ENCODE peak calls at places on chromosome X, in seven cellular contexts. S is heart right ventricle; Y is effector memory CD4-positive, alpha-beta T cell; I is lower lobe of right lung; G is stomach; M is tibial nerve; H is neural progenitor cell. Q is an unnamed sample.

GRCh38 chrX:124216396-124217124 is 115.9 kb upstream of the TEX13D start:
- DNase-seq in S (no peak), Y (no peak), I (no peak), G (no peak), M (no peak), H (peak; percentile 69), Q (no peak)

GRCh38 chrX:6383911-6384310 is 151.0 kb downstream of the VCX3A start:
- DNase-seq in S (no peak), Y (no peak), I (no peak), G (no peak), M (no peak), H (peak; percentile 36), Q (no peak)

GRCh38 chrX:9921407-9921806 is 45.8 kb upstream of the CLDN34 start:
- DNase-seq in S (no peak), Y (no peak), I (no peak), G (no peak), M (no peak), H (no peak), Q (no peak)

GRCh38 chrX:53357799-53358530 is 64.5 kb downstream of the SMC1A start:
- DNase-seq in S (no peak), Y (no peak), I (no peak), G (no peak), M (no peak), H (peak; percentile 49), Q (no peak)

GRCh38 chrX:106917830-106918500 is 2.2 kb upstream of the CLDN2 start:
- DNase-seq in S (no peak), Y (no peak), I (no peak), G (no peak), M (no peak), H (no peak), Q (no peak)

GRCh38 chrX:75522565-75523411 is at the start of gene ZDHHC15:
- DNase-seq in S (peak; percentile 60), Y (peak; percentile 2), I (peak; percentile 67), G (peak; percentile 55), M (peak; percentile 11), H (peak; percentile 65), Q (no peak)

GRCh38 chrX:9668537-9668936 is 97.1 kb downstream of the GPR143 start:
- DNase-seq in S (no peak), Y (no peak), I (no peak), G (no peak), M (no peak), H (no peak), Q (peak; percentile 57)

GRCh38 chrX:139429913-139430312 is 100.6 kb upstream of the F9 start:
- DNase-seq in S (no peak), Y (no peak), I (no peak), G (no peak), M (no peak), H (peak; percentile 40), Q (no peak)

GRCh38 chrX:109987884-109988283 is 15.0 kb upstream of the TMEM164 start:
- DNase-seq in S (no peak), Y (no peak), I (no peak), G (no peak), M (no peak), H (no peak), Q (no peak)

GRCh38 chrX:153970398-153971123 is 1.1 kb downstream of the HCFC1 start:
- DNase-seq in S (no peak), Y (peak; percentile 39), I (no peak), G (no peak), M (peak; percentile 31), H (peak; percentile 73), Q (peak; percentile 72)

GRCh38 chrX:133415276-133416105 is at the start of gene GPC4:
- DNase-seq in S (peak; percentile 60), Y (no peak), I (peak; percentile 80), G (peak; percentile 70), M (peak; percentile 10), H (peak; percentile 74), Q (peak; percentile 85)

GRCh38 chrX:69146739-69147138 is 18.5 kb downstream of the PJA1 start:
- DNase-seq in S (no peak), Y (no peak), I (no peak), G (no peak), M (no peak), H (no peak), Q (no peak)

GRCh38 chrX:151954730-151955129 is 19.7 kb downstream of the GABRE start:
- DNase-seq in S (no peak), Y (no peak), I (no peak), G (no peak), M (no peak), H (no peak), Q (no peak)

GRCh38 chrX:28586891-28587635 is at the start of gene IL1RAPL1:
- DNase-seq in S (no peak), Y (no peak), I (no peak), G (no peak), M (no peak), H (peak; percentile 42), Q (no peak)

GRCh38 chrX:110847334-110847733 is 51.7 kb upstream of the CHRDL1 start:
- DNase-seq in S (no peak), Y (no peak), I (no peak), G (no peak), M (peak; percentile 75), H (peak; percentile 77), Q (peak; percentile 21)

GRCh38 chrX:53511302-53511701 is 77.1 kb upstream of the HSD17B10 start:
- DNase-seq in S (no peak), Y (no peak), I (peak; percentile 39), G (no peak), M (no peak), H (no peak), Q (no peak)

GRCh38 chrX:103356023-103356798 is at the start of gene TCEAL9:
- DNase-seq in S (peak; percentile 28), Y (no peak), I (peak; percentile 57), G (peak; percentile 50), M (peak; percentile 65), H (peak; percentile 65), Q (peak; percentile 62)

GRCh38 chrX:19857131-19857530 is 30.3 kb downstream of the SH3KBP1 start:
- DNase-seq in S (no peak), Y (no peak), I (no peak), G (no peak), M (no peak), H (no peak), Q (no peak)

GRCh38 chrX:14922437-14922836 is 49.2 kb downstream of the MOSPD2 start:
- DNase-seq in S (no peak), Y (no peak), I (no peak), G (no peak), M (no peak), H (no peak), Q (peak; percentile 55)

GRCh38 chrX:105837227-105837626 is 14.9 kb downstream of the NRK start:
- DNase-seq in S (peak; percentile 25), Y (no peak), I (no peak), G (no peak), M (peak; percentile 68), H (peak; percentile 2), Q (peak; percentile 40)

GRCh38 chrX:78650906-78651437 is 8.2 kb downstream of the RTL3 start:
- DNase-seq in S (no peak), Y (no peak), I (no peak), G (no peak), M (no peak), H (no peak), Q (peak; percentile 56)

GRCh38 chrX:104122829-104123228 is 10.5 kb downstream of the ZCCHC18 start:
- DNase-seq in S (no peak), Y (no peak), I (no peak), G (no peak), M (no peak), H (no peak), Q (no peak)

GRCh38 chrX:154486396-154487207 is at the start of gene UBL4A:
- DNase-seq in S (peak; percentile 65), Y (peak; percentile 45), I (peak; percentile 83), G (peak; percentile 63), M (no peak), H (peak; percentile 61), Q (peak; percentile 67)

GRCh38 chrX:37662181-37662580 is 23.4 kb upstream of the XK start:
- DNase-seq in S (no peak), Y (no peak), I (no peak), G (no peak), M (no peak), H (no peak), Q (no peak)

GRCh38 chrX:37666516-37666915 is 19.1 kb upstream of the XK start:
- DNase-seq in S (no peak), Y (no peak), I (no peak), G (no peak), M (no peak), H (no peak), Q (no peak)

GRCh38 chrX:37672563-37672962 is 13.0 kb upstream of the XK start:
- DNase-seq in S (no peak), Y (no peak), I (no peak), G (no peak), M (no peak), H (no peak), Q (no peak)

GRCh38 chrX:37667141-37667540 is 18.4 kb upstream of the XK start:
- DNase-seq in S (no peak), Y (no peak), I (no peak), G (peak; percentile 29), M (no peak), H (no peak), Q (no peak)
- H3K27ac ChIP-seq in S (no peak overlapping the region), Y (no peak overlapping the region), I (no peak overlapping the region), G (no peak overlapping the region), M (no peak overlapping the region), H (no peak overlapping the region), Q (no peak overlapping the region)

GRCh38 chrX:848366-848765 is 217.8 kb downstream of the SHOX start:
- DNase-seq in S (no peak), Y (no peak), I (no peak), G (no peak), M (no peak), H (peak; percentile 23), Q (no peak)
- H3K4me1 ChIP-seq in S (no peaks in the 10 kb centered on the region), Y (no peaks in the 10 kb centered on the region), I (no peaks in the 10 kb centered on the region), G (no peaks in the 10 kb centered on the region), M (no peaks in the 10 kb centered on the region), H (peaks cover 11% of the 10 kb centered on the region), Q (no peaks in the 10 kb centered on the region)

GRCh38 chrX:11965436-11965835 is 172.8 kb upstream of the FRMPD4 start:
- DNase-seq in S (no peak), Y (no peak), I (no peak), G (no peak), M (no peak), H (no peak), Q (no peak)

GRCh38 chrX:11968991-11969390 is 169.3 kb upstream of the FRMPD4 start:
- DNase-seq in S (no peak), Y (no peak), I (no peak), G (no peak), M (no peak), H (no peak), Q (no peak)

GRCh38 chrX:11968470-11968869 is 169.8 kb upstream of the FRMPD4 start:
- DNase-seq in S (no peak), Y (no peak), I (no peak), G (no peak), M (no peak), H (no peak), Q (no peak)

GRCh38 chrX:11967986-11968385 is 170.3 kb upstream of the FRMPD4 start:
- DNase-seq in S (no peak), Y (no peak), I (no peak), G (no peak), M (no peak), H (no peak), Q (no peak)

GRCh38 chrX:11970935-11971334 is 167.3 kb upstream of the FRMPD4 start:
- DNase-seq in S (no peak), Y (no peak), I (no peak), G (no peak), M (no peak), H (no peak), Q (no peak)
- H3K4me3 ChIP-seq in S (no peak overlapping the region), Y (no peak overlapping the region), I (no peak overlapping the region), G (no peak overlapping the region), M (no peak overlapping the region), H (no peak overlapping the region), Q (no peak overlapping the region)

GRCh38 chrX:85619962-85620361 is 240.5 kb upstream of the POF1B start:
- DNase-seq in S (no peak), Y (no peak), I (no peak), G (no peak), M (no peak), H (no peak), Q (no peak)
- H3K27ac ChIP-seq in S (no peak overlapping the region), Y (no peak overlapping the region), I (no peak overlapping the region), G (no peak overlapping the region), M (no peak overlapping the region), H (no peak overlapping the region), Q (no peak overlapping the region)